ENCODE peak calls at places on chromosomes 7 and 10, in four cellular contexts. M is activated naive CD8-positive, alpha-beta T cell treated with anti-CD3 and anti-CD28 coated beads for 36 hours; Y is stimulated activated naive CD8-positive, alpha-beta T cell treated with anti-CD3 and anti-CD28 coated beads, Interleukin-15, Interleukin-2, amounts not matched to agents 100 U/mL and 50 U/mL, for 24 hours; W is Jurkat, Clone E6-1. N is an unnamed sample.

GRCh38 chr10:70270952-70271351 is 12.9 kb downstream of the NPFFR1 start:
- DNase-seq in Y (no peak), M (no peak), W (no peak), N (no peak)

GRCh38 chr7:40714338-40715052 is 579.7 kb downstream of the SUGCT start:
- DNase-seq in W (no peak), M (no peak), Y (no peak), N (no peak)

GRCh38 chr7:24466109-24466768 is 107.0 kb upstream of the PALS2 start:
- DNase-seq in M (no peak), Y (no peak), W (no peak), N (no peak)

GRCh38 chr7:135194494-135195095 is 16.7 kb downstream of the WDR91 start:
- DNase-seq in Y (no peak), W (no peak), M (no peak), N (no peak)

GRCh38 chr7:51366930-51367613 is 50.5 kb upstream of the COBL start:
- DNase-seq in W (peak), M (no peak), Y (no peak), N (peak)

GRCh38 chr10:124493191-124493936 is 31.7 kb downstream of the LHPP start:
- DNase-seq in M (no peak), Y (no peak), W (no peak), N (no peak)

GRCh38 chr10:43076876-43077420 is at the start of gene RET:
- DNase-seq in M (peak), Y (peak), W (no peak), N (no peak)

GRCh38 chr10:22230331-22230833 is 12.6 kb upstream of the EBLN1 start:
- DNase-seq in Y (peak), W (peak), M (peak), N (no peak)

GRCh38 chr7:121366852-121367431 is 29.2 kb downstream of the FAM3C start:
- DNase-seq in Y (no peak), W (peak), M (no peak), N (no peak)

GRCh38 chr10:43055991-43056567 is 20.8 kb upstream of the RET start:
- DNase-seq in M (no peak), W (no peak), Y (no peak), N (no peak)

GRCh38 chr7:143239822-143240221 is 18.0 kb downstream of the TAS2R40 start:
- DNase-seq in M (no peak), Y (no peak), W (no peak), N (no peak)

GRCh38 chr10:132685921-132686680 is 99.8 kb downstream of the NKX6-2 start:
- DNase-seq in W (no peak), Y (no peak), M (no peak), N (peak)

GRCh38 chr10:101843032-101843991 is at the start of gene KCNIP2:
- DNase-seq in M (peak), W (peak), Y (peak), N (no peak)

GRCh38 chr10:104258209-104258608 is 3.5 kb downstream of the GSTO1 start:
- DNase-seq in M (no peak), Y (no peak), W (no peak), N (no peak)

GRCh38 chr10:126851414-126851813 is 53.8 kb upstream of the DOCK1 start:
- DNase-seq in W (no peak), M (no peak), Y (no peak), N (no peak)

GRCh38 chr7:71182536-71182935 is 50.6 kb downstream of the GALNT17 start:
- DNase-seq in M (no peak), Y (no peak), W (no peak), N (no peak)

GRCh38 chr10:3877092-3878000 is 92.3 kb upstream of the KLF6 start:
- DNase-seq in W (no peak), M (no peak), Y (no peak), N (no peak)

GRCh38 chr10:101112799-101113594 is 18.1 kb upstream of the TLX1 start:
- DNase-seq in W (no peak), Y (no peak), M (no peak), N (no peak)

GRCh38 chr7:46811529-46811928 is 770.4 kb downstream of the TNS3 start:
- DNase-seq in Y (no peak), M (no peak), W (no peak), N (no peak)

GRCh38 chr10:11610855-11611247 is 599 bp downstream of the USP6NL start:
- DNase-seq in W (no peak), M (peak), Y (peak), N (peak)

GRCh38 chr10:122185643-122186042 is 85.5 kb upstream of the BTBD16 start:
- DNase-seq in M (no peak), Y (no peak), W (no peak), N (no peak)

GRCh38 chr7:30894866-30895408 is 16.7 kb upstream of the AQP1 start:
- DNase-seq in M (no peak), W (no peak), Y (no peak), N (no peak)

GRCh38 chr10:124616836-124617130 is 127.4 kb downstream of the FAM53B start:
- DNase-seq in W (no peak), Y (no peak), M (no peak), N (no peak)

GRCh38 chr10:110410329-110411046 is 87.2 kb upstream of the DUSP5 start:
- DNase-seq in W (no peak), M (no peak), Y (no peak), N (no peak)

GRCh38 chr10:102626026-102626686 is 18.1 kb upstream of the TRIM8 start:
- DNase-seq in M (no peak), W (no peak), Y (no peak), N (no peak)

GRCh38 chr7:27068316-27068715 is 27.5 kb downstream of the HOXA1 start:
- DNase-seq in W (no peak), Y (no peak), M (no peak), N (no peak)

N was measured in dorsolateral prefrontal cortex.